ENCODE peak calls at places on chromosomes 3 and 15, in seven cellular contexts. One of them, this sample, is unnamed. For H3K4me1, the result is how much of the 10 kb centered on the place peaks cover.

GRCh38 chr3:13553686-13554085 is 4.8 kb downstream of the FBLN2 start:
- ATAC-seq in Panc1: no peak
- ATAC-seq in right lobe of liver: no peak
- ATAC-seq in heart right ventricle: peak
- ATAC-seq in HCT116: no peak
- ATAC-seq in body of pancreas: no peak
- ATAC-seq in heart left ventricle: peak
- ATAC-seq in this sample: peak

GRCh38 chr15:80999623-81000036 is 1.1 kb upstream of the TLNRD1 start:
- ATAC-seq in Panc1: no peak
- ATAC-seq in right lobe of liver: no peak
- ATAC-seq in heart right ventricle: no peak
- ATAC-seq in HCT116: peak
- ATAC-seq in body of pancreas: peak
- ATAC-seq in heart left ventricle: no peak
- ATAC-seq in this sample: no peak

GRCh38 chr3:112376413-112376812 is 43.5 kb downstream of the CD200 start:
- ATAC-seq in Panc1: no peak
- ATAC-seq in right lobe of liver: no peak
- ATAC-seq in heart right ventricle: no peak
- ATAC-seq in HCT116: no peak
- ATAC-seq in body of pancreas: no peak
- ATAC-seq in heart left ventricle: peak
- ATAC-seq in this sample: no peak

GRCh38 chr15:75723847-75724660 is 11.4 kb upstream of the CSPG4 start:
- ATAC-seq in Panc1: peak
- ATAC-seq in right lobe of liver: peak
- ATAC-seq in heart right ventricle: peak
- ATAC-seq in HCT116: no peak
- ATAC-seq in body of pancreas: peak
- ATAC-seq in heart left ventricle: peak
- ATAC-seq in this sample: peak

GRCh38 chr15:56770191-56770590 is 36.9 kb upstream of the ZNF280D start:
- ATAC-seq in Panc1: no peak
- ATAC-seq in right lobe of liver: peak
- ATAC-seq in heart right ventricle: no peak
- ATAC-seq in HCT116: no peak
- ATAC-seq in body of pancreas: no peak
- ATAC-seq in heart left ventricle: no peak
- ATAC-seq in this sample: no peak

GRCh38 chr3:194204036-194204792 is 68.3 kb downstream of the HES1 start:
- ATAC-seq in Panc1: peak
- ATAC-seq in right lobe of liver: peak
- ATAC-seq in heart right ventricle: peak
- ATAC-seq in HCT116: peak
- ATAC-seq in body of pancreas: no peak
- ATAC-seq in heart left ventricle: no peak
- ATAC-seq in this sample: no peak

GRCh38 chr15:28902856-28903255 is 17.1 kb downstream of the APBA2 start:
- ATAC-seq in Panc1: no peak
- ATAC-seq in right lobe of liver: no peak
- ATAC-seq in heart right ventricle: no peak
- ATAC-seq in HCT116: no peak
- ATAC-seq in body of pancreas: no peak
- ATAC-seq in heart left ventricle: no peak
- ATAC-seq in this sample: no peak

GRCh38 chr3:172194702-172195392 is 155.5 kb downstream of the FNDC3B start:
- ATAC-seq in Panc1: peak
- ATAC-seq in right lobe of liver: no peak
- ATAC-seq in heart right ventricle: no peak
- ATAC-seq in HCT116: no peak
- ATAC-seq in body of pancreas: peak
- ATAC-seq in heart left ventricle: peak
- ATAC-seq in this sample: no peak

GRCh38 chr3:11306815-11307589 is 34.8 kb downstream of the ATG7 start:
- ATAC-seq in Panc1: no peak
- ATAC-seq in right lobe of liver: no peak
- ATAC-seq in heart right ventricle: peak
- ATAC-seq in HCT116: no peak
- ATAC-seq in body of pancreas: no peak
- ATAC-seq in heart left ventricle: no peak
- ATAC-seq in this sample: no peak

GRCh38 chr15:64947211-64947610 is 35.5 kb downstream of the ANKDD1A start:
- ATAC-seq in Panc1: no peak
- ATAC-seq in right lobe of liver: peak
- ATAC-seq in heart right ventricle: no peak
- ATAC-seq in HCT116: peak
- ATAC-seq in body of pancreas: no peak
- ATAC-seq in heart left ventricle: no peak
- ATAC-seq in this sample: no peak

GRCh38 chr3:74041068-74041675 is 416.4 kb upstream of the PDZRN3 start:
- ATAC-seq in Panc1: no peak
- ATAC-seq in right lobe of liver: no peak
- ATAC-seq in heart right ventricle: no peak
- ATAC-seq in HCT116: no peak
- ATAC-seq in body of pancreas: no peak
- ATAC-seq in heart left ventricle: no peak
- ATAC-seq in this sample: no peak

GRCh38 chr15:33649217-33649933 is 318.9 kb upstream of the CHRM5 start:
- ATAC-seq in Panc1: no peak
- ATAC-seq in right lobe of liver: no peak
- ATAC-seq in heart right ventricle: no peak
- ATAC-seq in HCT116: no peak
- ATAC-seq in body of pancreas: no peak
- ATAC-seq in heart left ventricle: no peak
- ATAC-seq in this sample: no peak

GRCh38 chr3:52024765-52025452 is 29.2 kb upstream of the RPL29 start:
- ATAC-seq in Panc1: no peak
- ATAC-seq in right lobe of liver: no peak
- ATAC-seq in heart right ventricle: no peak
- ATAC-seq in HCT116: no peak
- ATAC-seq in body of pancreas: no peak
- ATAC-seq in heart left ventricle: peak
- ATAC-seq in this sample: no peak

GRCh38 chr3:74592359-74592758 is 22.1 kb downstream of the CNTN3 start:
- ATAC-seq in Panc1: no peak
- ATAC-seq in right lobe of liver: no peak
- ATAC-seq in heart right ventricle: no peak
- ATAC-seq in HCT116: no peak
- ATAC-seq in body of pancreas: no peak
- ATAC-seq in heart left ventricle: no peak
- ATAC-seq in this sample: no peak

GRCh38 chr15:75348563-75349350 is 1.9 kb downstream of the NEIL1 start:
- ATAC-seq in Panc1: peak
- ATAC-seq in right lobe of liver: peak
- ATAC-seq in heart right ventricle: peak
- ATAC-seq in HCT116: peak
- ATAC-seq in body of pancreas: peak
- ATAC-seq in heart left ventricle: peak
- ATAC-seq in this sample: peak

GRCh38 chr15:101027273-101027901 is 108.2 kb downstream of the LRRK1 start:
- ATAC-seq in Panc1: no peak
- ATAC-seq in right lobe of liver: peak
- ATAC-seq in heart right ventricle: no peak
- ATAC-seq in HCT116: no peak
- ATAC-seq in body of pancreas: no peak
- ATAC-seq in heart left ventricle: no peak
- ATAC-seq in this sample: no peak

GRCh38 chr15:71678191-71678590 is 132.2 kb upstream of the NR2E3 start:
- ATAC-seq in Panc1: no peak
- ATAC-seq in right lobe of liver: no peak
- ATAC-seq in heart right ventricle: no peak
- ATAC-seq in HCT116: no peak
- ATAC-seq in body of pancreas: no peak
- ATAC-seq in heart left ventricle: no peak
- ATAC-seq in this sample: no peak
- H3K4me1 ChIP-seq in Panc1: under half
- H3K4me1 ChIP-seq in right lobe of liver: under half
- H3K4me1 ChIP-seq in heart right ventricle: under half
- H3K4me1 ChIP-seq in HCT116: under half
- H3K4me1 ChIP-seq in body of pancreas: under half
- H3K4me1 ChIP-seq in heart left ventricle: under half
- H3K4me1 ChIP-seq in this sample: under half

GRCh38 chr3:190972196-190972595 is 109.7 kb upstream of the GMNC start:
- ATAC-seq in Panc1: no peak
- ATAC-seq in right lobe of liver: no peak
- ATAC-seq in heart right ventricle: no peak
- ATAC-seq in HCT116: no peak
- ATAC-seq in body of pancreas: no peak
- ATAC-seq in heart left ventricle: no peak
- ATAC-seq in this sample: no peak
- TF ChIP-seq CTCF in Panc1: no peak
- TF ChIP-seq CTCF in right lobe of liver: no peak
- TF ChIP-seq CTCF in heart right ventricle: no peak
- TF ChIP-seq CTCF in HCT116: no peak
- TF ChIP-seq CTCF in body of pancreas: no peak
- TF ChIP-seq CTCF in heart left ventricle: no peak
- TF ChIP-seq CTCF in this sample: no peak

DNA sequence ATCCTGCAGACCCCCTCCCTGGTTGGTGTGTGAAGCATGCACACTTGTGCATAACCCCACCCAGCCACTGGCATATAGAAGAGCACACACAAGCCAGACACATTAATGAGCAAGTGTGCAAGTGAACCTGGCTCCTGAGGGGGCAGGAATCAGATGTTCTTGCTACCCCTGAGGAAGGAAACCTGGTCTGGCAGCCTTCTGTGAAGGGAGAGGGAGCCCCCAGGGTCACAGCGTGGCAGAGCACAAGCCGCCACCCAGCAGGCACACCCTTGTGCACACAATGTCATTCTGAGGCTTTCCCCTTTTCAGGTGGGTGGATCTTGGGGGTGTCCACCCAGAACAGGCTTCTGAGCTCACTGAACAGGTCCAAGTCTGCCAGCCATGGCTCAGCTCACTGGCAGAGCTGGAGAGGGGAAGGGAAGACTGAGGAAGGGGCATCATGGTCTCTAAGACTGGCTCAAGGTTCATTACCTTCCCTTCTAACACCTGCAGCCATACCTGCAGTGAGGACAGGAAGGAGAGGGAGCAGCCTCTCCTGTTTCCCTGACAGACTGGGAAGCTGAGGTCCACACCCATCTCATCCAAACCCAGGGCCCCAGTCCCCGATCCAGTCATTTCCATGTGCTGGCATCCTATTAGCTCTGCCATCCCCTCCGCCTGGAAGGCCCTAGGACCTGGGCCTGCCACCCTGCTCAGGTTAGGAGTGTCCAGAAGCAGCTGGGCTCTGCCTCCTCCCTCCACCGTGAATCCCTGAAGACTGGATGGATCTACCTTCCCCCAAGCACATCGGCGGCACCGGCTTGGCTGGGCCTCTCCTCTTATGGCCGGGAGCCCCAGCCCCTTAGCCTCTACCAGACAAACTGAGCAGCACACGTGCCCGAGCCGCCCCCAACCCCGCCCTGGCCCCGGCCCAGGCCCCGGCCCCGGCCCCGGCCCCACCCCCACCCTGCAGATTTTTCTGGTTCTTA is 31.4 kb upstream of the SEMA3F start:
- ATAC-seq in Panc1: peak
- ATAC-seq in right lobe of liver: no peak
- ATAC-seq in heart right ventricle: no peak
- ATAC-seq in HCT116: no peak
- ATAC-seq in body of pancreas: no peak
- ATAC-seq in heart left ventricle: no peak
- ATAC-seq in this sample: no peak
- H3K4me1 ChIP-seq in Panc1: under half
- H3K4me1 ChIP-seq in right lobe of liver: under half
- H3K4me1 ChIP-seq in heart right ventricle: under half
- H3K4me1 ChIP-seq in HCT116: under half
- H3K4me1 ChIP-seq in body of pancreas: under half
- H3K4me1 ChIP-seq in heart left ventricle: under half
- H3K4me1 ChIP-seq in this sample: under half

GRCh38 chr3:149969945-149970715 is 565 bp downstream of the PFN2 start:
- ATAC-seq in Panc1: peak
- ATAC-seq in right lobe of liver: peak
- ATAC-seq in heart right ventricle: peak
- ATAC-seq in HCT116: peak
- ATAC-seq in body of pancreas: peak
- ATAC-seq in heart left ventricle: peak
- ATAC-seq in this sample: peak

GRCh38 chr3:149970716-149971402 is at the start of gene PFN2:
- ATAC-seq in Panc1: peak
- ATAC-seq in right lobe of liver: peak
- ATAC-seq in heart right ventricle: peak
- ATAC-seq in HCT116: peak
- ATAC-seq in body of pancreas: peak
- ATAC-seq in heart left ventricle: peak
- ATAC-seq in this sample: peak

GRCh38 chr3:149971403-149972075 is 844 bp upstream of the PFN2 start:
- ATAC-seq in Panc1: peak
- ATAC-seq in right lobe of liver: peak
- ATAC-seq in heart right ventricle: peak
- ATAC-seq in HCT116: peak
- ATAC-seq in body of pancreas: peak
- ATAC-seq in heart left ventricle: peak
- ATAC-seq in this sample: peak

GRCh38 chr3:149977391-149977790 is 6.7 kb upstream of the PFN2 start:
- ATAC-seq in Panc1: no peak
- ATAC-seq in right lobe of liver: no peak
- ATAC-seq in heart right ventricle: no peak
- ATAC-seq in HCT116: no peak
- ATAC-seq in body of pancreas: no peak
- ATAC-seq in heart left ventricle: no peak
- ATAC-seq in this sample: no peak

GRCh38 chr3:149975919-149976318 is 5.2 kb upstream of the PFN2 start:
- ATAC-seq in Panc1: no peak
- ATAC-seq in right lobe of liver: no peak
- ATAC-seq in heart right ventricle: no peak
- ATAC-seq in HCT116: no peak
- ATAC-seq in body of pancreas: no peak
- ATAC-seq in heart left ventricle: no peak
- ATAC-seq in this sample: no peak
- TF ChIP-seq CTCF in Panc1: peak
- TF ChIP-seq CTCF in right lobe of liver: no peak
- TF ChIP-seq CTCF in heart right ventricle: no peak
- TF ChIP-seq CTCF in HCT116: peak
- TF ChIP-seq CTCF in body of pancreas: no peak
- TF ChIP-seq CTCF in heart left ventricle: no peak
- TF ChIP-seq CTCF in this sample: no peak

GRCh38 chr15:40064231-40064894 is 25.4 kb upstream of the SRP14 start:
- ATAC-seq in Panc1: no peak
- ATAC-seq in right lobe of liver: no peak
- ATAC-seq in heart right ventricle: no peak
- ATAC-seq in HCT116: no peak
- ATAC-seq in body of pancreas: no peak
- ATAC-seq in heart left ventricle: no peak
- ATAC-seq in this sample: no peak
- H3K4me1 ChIP-seq in Panc1: under half
- H3K4me1 ChIP-seq in right lobe of liver: under half
- H3K4me1 ChIP-seq in heart right ventricle: under half
- H3K4me1 ChIP-seq in HCT116: under half
- H3K4me1 ChIP-seq in body of pancreas: under half
- H3K4me1 ChIP-seq in heart left ventricle: under half
- H3K4me1 ChIP-seq in this sample: under half

This sample was measured in gastroesophageal sphincter.